ENCODE peak calls at places on chromosome 17, in five cellular contexts. P is fibroblast of lung, K is left ventricle myocardium inferior, N is GM23338, Q is endothelial cell of umbilical vein. H is an unnamed sample.

GRCh38 chr17:48499743-48500434 is 30.9 kb downstream of the HOXB1 start:
- DNase-seq in P (no peak), K (no peak), N (no peak), Q (no peak), H (no peak)

GRCh38 chr17:74552037-74552436 is 6.1 kb upstream of the CD300C start:
- DNase-seq in P (no peak), K (no peak), N (no peak), Q (no peak), H (no peak)

GRCh38 chr17:32627233-32628008 is 140.6 kb downstream of the CDK5R1 start:
- DNase-seq in P (peak), K (no peak), N (peak), Q (no peak), H (peak)

GRCh38 chr17:18117533-18117932 is 9.0 kb downstream of the MYO15A start:
- DNase-seq in P (no peak), K (no peak), N (no peak), Q (no peak), H (no peak)

GRCh38 chr17:4738136-4739121 is 1.2 kb upstream of the ZMYND15 start:
- DNase-seq in P (no peak), K (no peak), N (peak), Q (no peak), H (no peak)

GRCh38 chr17:74814453-74814852 is 38.3 kb upstream of the NAT9 start:
- DNase-seq in P (no peak), K (no peak), N (no peak), Q (peak), H (no peak)

GRCh38 chr17:37084375-37084774 is 135.6 kb downstream of the AATF start:
- DNase-seq in P (no peak), K (no peak), N (no peak), Q (peak), H (no peak)

GRCh38 chr17:44204453-44204882 is 4.8 kb upstream of the ATXN7L3 start:
- DNase-seq in P (peak), K (no peak), N (no peak), Q (no peak), H (no peak)

GRCh38 chr17:61361084-61361483 is 38.6 kb upstream of the TBX2 start:
- DNase-seq in P (peak), K (no peak), N (no peak), Q (no peak), H (no peak)

GRCh38 chr17:64466019-64466735 is 17.3 kb downstream of the MILR1 start:
- DNase-seq in P (no peak), K (no peak), N (peak), Q (no peak), H (peak)

GRCh38 chr17:27590864-27591263 is 40.1 kb upstream of the LGALS9 start:
- DNase-seq in P (no peak), K (no peak), N (no peak), Q (no peak), H (no peak)

GRCh38 chr17:29732613-29733012 is 109.9 kb upstream of the CORO6 start:
- DNase-seq in P (peak), K (no peak), N (no peak), Q (no peak), H (peak)

GRCh38 chr17:76530826-76531500 is 6.5 kb downstream of the CYGB start:
- DNase-seq in P (no peak), K (no peak), N (no peak), Q (no peak), H (no peak)

GRCh38 chr17:73539176-73539575 is 105.1 kb downstream of the SDK2 start:
- DNase-seq in P (no peak), K (no peak), N (no peak), Q (no peak), H (no peak)

GRCh38 chr17:81018044-81018802 is 16.7 kb upstream of the BAIAP2 start:
- DNase-seq in P (peak), K (no peak), N (no peak), Q (peak), H (no peak)

DNA sequence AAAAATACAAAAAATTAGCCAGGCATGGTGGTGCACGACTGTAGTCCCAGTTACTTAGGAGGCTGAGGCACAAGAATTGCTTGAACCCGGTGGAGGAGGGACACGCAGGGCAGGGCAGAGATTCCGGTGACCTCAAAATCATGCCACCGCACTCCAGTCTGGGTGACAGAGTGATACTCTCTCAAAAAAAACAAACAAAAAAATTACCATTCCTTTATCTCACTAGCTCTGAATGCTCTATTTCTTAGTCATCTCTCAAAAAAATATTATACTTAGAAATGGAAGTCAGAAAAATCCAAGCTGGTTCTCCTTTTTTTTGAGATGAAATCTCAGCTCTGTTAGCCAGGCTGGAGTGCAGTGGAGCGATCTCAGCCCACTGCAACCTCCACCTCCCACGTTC is 40.8 kb downstream of the SPOP start:
- DNase-seq in P (peak), K (no peak), N (no peak), Q (peak), H (no peak)
- H3K27ac ChIP-seq in P (no peak), K (peak), N (no peak), Q (peak), H (no peak)

GRCh38 chr17:66959641-66960375 is 4.7 kb upstream of the CACNG4 start:
- DNase-seq in P (no peak), K (no peak), N (no peak), Q (no peak), H (no peak)
- H3K27ac ChIP-seq in P (no peak), K (no peak), N (no peak), Q (no peak), H (no peak)

GRCh38 chr17:1089915-1090314 is 89.9 kb downstream of the ABR start:
- DNase-seq in P (peak), K (no peak), N (no peak), Q (no peak), H (no peak)

GRCh38 chr17:1091885-1092284 is 87.9 kb downstream of the ABR start:
- DNase-seq in P (no peak), K (no peak), N (no peak), Q (no peak), H (no peak)

GRCh38 chr17:1090454-1091189 is 89.2 kb downstream of the ABR start:
- DNase-seq in P (no peak), K (no peak), N (no peak), Q (no peak), H (no peak)

GRCh38 chr17:1094591-1094990 is 85.2 kb downstream of the ABR start:
- DNase-seq in P (no peak), K (no peak), N (no peak), Q (no peak), H (no peak)

DNA sequence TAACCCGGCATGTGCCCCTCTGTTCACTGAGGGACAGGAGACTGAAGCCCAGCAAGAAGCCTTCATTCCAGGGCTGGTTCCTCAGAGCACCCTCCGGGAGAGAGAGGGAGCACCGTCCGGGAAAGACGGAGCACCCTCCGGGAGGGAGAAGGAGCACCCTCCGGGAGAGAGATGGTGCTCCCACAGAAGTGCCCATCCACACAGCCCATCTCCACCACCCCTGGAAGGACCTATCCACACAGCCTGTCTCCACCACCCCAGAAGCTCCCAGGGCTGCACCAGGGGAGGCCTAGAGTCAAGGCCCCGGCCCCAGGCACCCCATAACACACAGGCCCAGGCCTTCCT is 88.6 kb downstream of the ABR start:
- DNase-seq in P (no peak), K (no peak), N (no peak), Q (no peak), H (no peak)
- H3K27ac ChIP-seq in P (no peak), K (peak), N (no peak), Q (no peak), H (no peak)

DNA sequence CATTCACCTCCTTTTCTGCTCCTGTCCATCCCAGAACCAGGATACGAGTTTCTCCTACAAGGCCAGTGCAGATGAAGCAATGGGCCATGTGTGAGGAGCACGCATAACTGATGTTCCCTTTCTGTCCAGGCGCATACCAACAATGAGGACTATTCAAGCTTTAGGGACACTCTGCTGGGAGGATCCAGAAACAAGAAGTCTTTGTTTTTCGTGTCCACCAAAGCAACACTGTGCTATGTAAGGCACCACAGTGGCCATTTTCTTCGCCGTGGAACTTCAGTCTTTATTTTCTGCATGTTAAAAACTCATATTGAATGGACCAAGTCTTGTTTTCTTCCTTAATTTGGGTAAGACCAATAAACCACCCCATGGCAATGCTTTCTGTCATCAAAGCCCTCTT is 143.9 kb upstream of the RCVRN start:
- DNase-seq in P (no peak), K (no peak), N (no peak), Q (no peak), H (no peak)
- H3K27ac ChIP-seq in P (no peak), K (peak), N (no peak), Q (no peak), H (no peak)

GRCh38 chr17:51088287-51088686 is 32.4 kb downstream of the SPAG9 start:
- DNase-seq in P (no peak), K (no peak), N (no peak), Q (no peak), H (no peak)
- H3K27ac ChIP-seq in P (no peak), K (no peak), N (no peak), Q (no peak), H (no peak)

GRCh38 chr17:35586569-35587073 is 501 bp upstream of the AP2B1 start:
- DNase-seq in P (no peak), K (no peak), N (no peak), Q (no peak), H (no peak)

GRCh38 chr17:35587074-35587961 is at the start of gene AP2B1:
- DNase-seq in P (peak), K (peak), N (peak), Q (peak), H (peak)

GRCh38 chr17:35590249-35590824 is 3.2 kb downstream of the AP2B1 start:
- DNase-seq in P (no peak), K (no peak), N (no peak), Q (no peak), H (no peak)

GRCh38 chr17:35588196-35588920 is 1.2 kb downstream of the AP2B1 start:
- DNase-seq in P (peak), K (no peak), N (peak), Q (peak), H (peak)
- H3K27ac ChIP-seq in P (peak), K (no peak), N (peak), Q (peak), H (no peak)